ENCODE peak calls at places on chromosomes 5 and 9, in seven cellular contexts. One of them, this sample, is unnamed.

GRCh38 chr5:156826150-156826549 is 23.9 kb upstream of the PPP1R2B start:
- DNase-seq in GDM1: no peak
- DNase-seq in naive B cell: no peak
- DNase-seq in GM18507: no peak
- DNase-seq in central memory CD4-positive, alpha-beta T cell: no peak
- DNase-seq in nephron progenitor cell: no peak
- DNase-seq in CD8-positive, alpha-beta T cell: no peak
- DNase-seq in this sample: no peak

GRCh38 chr9:112764837-112765236 is 14.3 kb downstream of the SNX30 start:
- DNase-seq in nephron progenitor cell: peak; percentile 10
- DNase-seq in naive B cell: no peak
- DNase-seq in CD8-positive, alpha-beta T cell: no peak
- DNase-seq in GDM1: no peak
- DNase-seq in central memory CD4-positive, alpha-beta T cell: no peak
- DNase-seq in GM18507: no peak
- DNase-seq in this sample: no peak

GRCh38 chr5:53350991-53351770 is 129.2 kb upstream of the FST start:
- DNase-seq in central memory CD4-positive, alpha-beta T cell: no peak
- DNase-seq in CD8-positive, alpha-beta T cell: no peak
- DNase-seq in GM18507: no peak
- DNase-seq in nephron progenitor cell: no peak
- DNase-seq in GDM1: no peak
- DNase-seq in naive B cell: no peak
- DNase-seq in this sample: no peak

GRCh38 chr9:114624656-114625055 is 13.6 kb downstream of the TMEM268 start:
- DNase-seq in GM18507: no peak
- DNase-seq in GDM1: no peak
- DNase-seq in CD8-positive, alpha-beta T cell: no peak
- DNase-seq in central memory CD4-positive, alpha-beta T cell: no peak
- DNase-seq in naive B cell: no peak
- DNase-seq in nephron progenitor cell: no peak
- DNase-seq in this sample: no peak

GRCh38 chr5:133596049-133596448 is 16.3 kb downstream of the FSTL4 start:
- DNase-seq in central memory CD4-positive, alpha-beta T cell: no peak
- DNase-seq in naive B cell: no peak
- DNase-seq in GM18507: no peak
- DNase-seq in GDM1: no peak
- DNase-seq in nephron progenitor cell: no peak
- DNase-seq in CD8-positive, alpha-beta T cell: no peak
- DNase-seq in this sample: no peak

GRCh38 chr9:86557063-86557766 is 203.0 kb upstream of the TUT7 start:
- DNase-seq in naive B cell: no peak
- DNase-seq in GM18507: no peak
- DNase-seq in central memory CD4-positive, alpha-beta T cell: no peak
- DNase-seq in CD8-positive, alpha-beta T cell: no peak
- DNase-seq in nephron progenitor cell: no peak
- DNase-seq in GDM1: no peak
- DNase-seq in this sample: no peak

GRCh38 chr5:13957032-13957645 is 12.7 kb upstream of the DNAH5 start:
- DNase-seq in CD8-positive, alpha-beta T cell: no peak
- DNase-seq in nephron progenitor cell: peak; percentile 42
- DNase-seq in GM18507: no peak
- DNase-seq in central memory CD4-positive, alpha-beta T cell: no peak
- DNase-seq in naive B cell: no peak
- DNase-seq in GDM1: peak; percentile 9
- DNase-seq in this sample: no peak

GRCh38 chr9:72843525-72844439 is 109.1 kb downstream of the ALDH1A1 start:
- DNase-seq in naive B cell: no peak
- DNase-seq in central memory CD4-positive, alpha-beta T cell: no peak
- DNase-seq in nephron progenitor cell: no peak
- DNase-seq in GM18507: no peak
- DNase-seq in GDM1: no peak
- DNase-seq in CD8-positive, alpha-beta T cell: no peak
- DNase-seq in this sample: no peak

GRCh38 chr5:93915142-93915553 is 173.7 kb upstream of the POU5F2 start:
- DNase-seq in naive B cell: peak; percentile 29
- DNase-seq in nephron progenitor cell: no peak
- DNase-seq in CD8-positive, alpha-beta T cell: no peak
- DNase-seq in GDM1: no peak
- DNase-seq in GM18507: peak; percentile 1
- DNase-seq in central memory CD4-positive, alpha-beta T cell: peak; percentile 23
- DNase-seq in this sample: no peak

GRCh38 chr5:121913397-121913796 is 48.4 kb upstream of the SRFBP1 start:
- DNase-seq in naive B cell: no peak
- DNase-seq in GDM1: no peak
- DNase-seq in nephron progenitor cell: no peak
- DNase-seq in central memory CD4-positive, alpha-beta T cell: no peak
- DNase-seq in CD8-positive, alpha-beta T cell: no peak
- DNase-seq in GM18507: no peak
- DNase-seq in this sample: no peak

GRCh38 chr5:133370281-133370890 is 242.0 kb downstream of the FSTL4 start:
- DNase-seq in CD8-positive, alpha-beta T cell: no peak
- DNase-seq in GDM1: no peak
- DNase-seq in central memory CD4-positive, alpha-beta T cell: no peak
- DNase-seq in naive B cell: no peak
- DNase-seq in GM18507: no peak
- DNase-seq in nephron progenitor cell: no peak
- DNase-seq in this sample: no peak

GRCh38 chr9:118059520-118060278 is 355.5 kb downstream of the TLR4 start:
- DNase-seq in GM18507: no peak
- DNase-seq in naive B cell: no peak
- DNase-seq in GDM1: no peak
- DNase-seq in central memory CD4-positive, alpha-beta T cell: no peak
- DNase-seq in nephron progenitor cell: peak; percentile 74
- DNase-seq in CD8-positive, alpha-beta T cell: no peak
- DNase-seq in this sample: no peak

GRCh38 chr5:9924614-9925013 is 294.5 kb upstream of the TAS2R1 start:
- DNase-seq in GM18507: no peak
- DNase-seq in CD8-positive, alpha-beta T cell: no peak
- DNase-seq in naive B cell: no peak
- DNase-seq in central memory CD4-positive, alpha-beta T cell: no peak
- DNase-seq in nephron progenitor cell: no peak
- DNase-seq in GDM1: no peak
- DNase-seq in this sample: peak; percentile 43

GRCh38 chr9:79023134-79023577 is 548.6 kb upstream of the TLE4 start:
- DNase-seq in GDM1: no peak
- DNase-seq in nephron progenitor cell: no peak
- DNase-seq in CD8-positive, alpha-beta T cell: no peak
- DNase-seq in GM18507: no peak
- DNase-seq in central memory CD4-positive, alpha-beta T cell: no peak
- DNase-seq in naive B cell: no peak
- DNase-seq in this sample: no peak

GRCh38 chr5:126449751-126450271 is 26.6 kb downstream of the GRAMD2B start:
- DNase-seq in central memory CD4-positive, alpha-beta T cell: peak; percentile 57
- DNase-seq in GDM1: no peak
- DNase-seq in CD8-positive, alpha-beta T cell: peak; percentile 26
- DNase-seq in naive B cell: no peak
- DNase-seq in GM18507: no peak
- DNase-seq in nephron progenitor cell: no peak
- DNase-seq in this sample: no peak

GRCh38 chr5:122076669-122077450 is 1.2 kb downstream of the LOX start:
- DNase-seq in nephron progenitor cell: peak; percentile 86
- DNase-seq in central memory CD4-positive, alpha-beta T cell: no peak
- DNase-seq in GM18507: no peak
- DNase-seq in naive B cell: no peak
- DNase-seq in GDM1: peak; percentile 64
- DNase-seq in CD8-positive, alpha-beta T cell: no peak
- DNase-seq in this sample: no peak

GRCh38 chr5:137734962-137735530 is 843 bp downstream of the KLHL3 start:
- DNase-seq in GM18507: no peak
- DNase-seq in central memory CD4-positive, alpha-beta T cell: peak; percentile 9
- DNase-seq in GDM1: no peak
- DNase-seq in CD8-positive, alpha-beta T cell: no peak
- DNase-seq in naive B cell: peak; percentile 19
- DNase-seq in nephron progenitor cell: peak; percentile 27
- DNase-seq in this sample: no peak

GRCh38 chr5:146909496-146910068 is 31.0 kb upstream of the PPP2R2B start:
- DNase-seq in GDM1: no peak
- DNase-seq in CD8-positive, alpha-beta T cell: no peak
- DNase-seq in naive B cell: no peak
- DNase-seq in central memory CD4-positive, alpha-beta T cell: no peak
- DNase-seq in GM18507: no peak
- DNase-seq in nephron progenitor cell: no peak
- DNase-seq in this sample: no peak

GRCh38 chr5:16916262-16916878 is 19.7 kb downstream of the MYO10 start:
- DNase-seq in CD8-positive, alpha-beta T cell: no peak
- DNase-seq in GM18507: no peak
- DNase-seq in central memory CD4-positive, alpha-beta T cell: no peak
- DNase-seq in GDM1: no peak
- DNase-seq in nephron progenitor cell: no peak
- DNase-seq in naive B cell: no peak
- DNase-seq in this sample: no peak

GRCh38 chr5:75601996-75602395 is 9.3 kb upstream of the ANKDD1B start:
- DNase-seq in naive B cell: no peak
- DNase-seq in GDM1: no peak
- DNase-seq in GM18507: no peak
- DNase-seq in central memory CD4-positive, alpha-beta T cell: no peak
- DNase-seq in CD8-positive, alpha-beta T cell: no peak
- DNase-seq in nephron progenitor cell: no peak
- DNase-seq in this sample: no peak

GRCh38 chr9:128825923-128826702 is 3.5 kb downstream of the SPOUT1 start:
- DNase-seq in naive B cell: no peak
- DNase-seq in GDM1: no peak
- DNase-seq in GM18507: no peak
- DNase-seq in central memory CD4-positive, alpha-beta T cell: no peak
- DNase-seq in CD8-positive, alpha-beta T cell: no peak
- DNase-seq in nephron progenitor cell: no peak
- DNase-seq in this sample: no peak

GRCh38 chr5:91175708-91176107 is 207.4 kb downstream of the ARRDC3 start:
- DNase-seq in GDM1: no peak
- DNase-seq in central memory CD4-positive, alpha-beta T cell: no peak
- DNase-seq in CD8-positive, alpha-beta T cell: no peak
- DNase-seq in nephron progenitor cell: no peak
- DNase-seq in GM18507: no peak
- DNase-seq in naive B cell: no peak
- DNase-seq in this sample: no peak

GRCh38 chr9:133580971-133581370 is 28.2 kb downstream of the FAM163B start:
- DNase-seq in GDM1: no peak
- DNase-seq in central memory CD4-positive, alpha-beta T cell: no peak
- DNase-seq in nephron progenitor cell: no peak
- DNase-seq in GM18507: no peak
- DNase-seq in naive B cell: no peak
- DNase-seq in CD8-positive, alpha-beta T cell: no peak
- DNase-seq in this sample: no peak